ENCODE peak calls at places on chromosomes 7 and 10, in nine cellular contexts. U is PC-9; H is thoracic aorta; L is CD8-positive, alpha-beta T cell; I is CD4-positive, alpha-beta memory T cell; S is ovary; W is BJ; Q is choroid plexus epithelial cell; G is tibial artery. F is an unnamed sample.

GRCh38 chr7:15709978-15710377 is 23.5 kb upstream of the MEOX2 start:
- DNase-seq in U (no peak), H (no peak), L (no peak), I (no peak), S (no peak), W (no peak), Q (no peak), G (no peak), F (no peak)

GRCh38 chr10:21831986-21832735 is 171.4 kb downstream of the DNAJC1 start:
- DNase-seq in U (no peak), H (no peak), L (no peak), I (no peak), S (no peak), W (no peak), Q (peak), G (no peak), F (no peak)

GRCh38 chr7:1555813-1556540 is at the start of gene TMEM184A:
- DNase-seq in U (peak), H (no peak), L (peak), I (peak), S (peak), W (no peak), Q (no peak), G (no peak), F (no peak)

GRCh38 chr10:127577376-127577775 is 28.3 kb downstream of the NPS start:
- DNase-seq in U (no peak), H (no peak), L (no peak), I (no peak), S (no peak), W (no peak), Q (peak), G (no peak), F (no peak)

GRCh38 chr7:25953859-25954258 is 198.1 kb upstream of the NFE2L3 start:
- DNase-seq in U (no peak), H (no peak), L (no peak), I (no peak), S (no peak), W (no peak), Q (no peak), G (no peak), F (no peak)

GRCh38 chr10:34811968-34812514 is 3.1 kb downstream of the PARD3 start:
- DNase-seq in U (no peak), H (no peak), L (no peak), I (no peak), S (no peak), W (no peak), Q (peak), G (no peak), F (no peak)

GRCh38 chr10:86673216-86673826 is 5.0 kb downstream of the LDB3 start:
- DNase-seq in U (no peak), H (no peak), L (no peak), I (no peak), S (no peak), W (no peak), Q (no peak), G (no peak), F (no peak)

GRCh38 chr7:149881328-149882263 is 7.8 kb downstream of the ATP6V0E2 start:
- DNase-seq in U (no peak), H (no peak), L (no peak), I (no peak), S (no peak), W (no peak), Q (no peak), G (no peak), F (no peak)

GRCh38 chr7:14321947-14322346 is 332.5 kb upstream of the ETV1 start:
- DNase-seq in U (no peak), H (no peak), L (no peak), I (no peak), S (no peak), W (no peak), Q (no peak), G (no peak), F (no peak)

GRCh38 chr7:1532456-1533254 is 2.2 kb downstream of the MAFK start:
- DNase-seq in U (peak), H (peak), L (peak), I (peak), S (peak), W (peak), Q (peak), G (peak), F (peak)

GRCh38 chr7:128247108-128247507 is 6.0 kb downstream of the LEP start:
- DNase-seq in U (no peak), H (no peak), L (no peak), I (no peak), S (no peak), W (no peak), Q (no peak), G (no peak), F (no peak)

GRCh38 chr10:44512345-44513095 is 127.6 kb upstream of the CXCL12 start:
- DNase-seq in U (no peak), H (no peak), L (no peak), I (no peak), S (no peak), W (no peak), Q (no peak), G (no peak), F (no peak)

GRCh38 chr7:157961731-157962457 is 625.1 kb downstream of the DNAJB6 start:
- DNase-seq in U (no peak), H (no peak), L (no peak), I (no peak), S (no peak), W (no peak), Q (no peak), G (no peak), F (no peak)

GRCh38 chr7:107212719-107213118 is 43.9 kb downstream of the HBP1 start:
- DNase-seq in U (no peak), H (no peak), L (no peak), I (no peak), S (no peak), W (no peak), Q (no peak), G (no peak), F (no peak)

GRCh38 chr10:30057421-30057841 is 2.0 kb downstream of the JCAD start:
- DNase-seq in U (peak), H (no peak), L (no peak), I (no peak), S (no peak), W (no peak), Q (peak), G (no peak), F (no peak)

GRCh38 chr7:148763622-148764021 is 64.9 kb downstream of the CUL1 start:
- DNase-seq in U (no peak), H (no peak), L (no peak), I (no peak), S (no peak), W (no peak), Q (peak), G (no peak), F (no peak)

GRCh38 chr7:2803755-2804154 is 40.4 kb downstream of the GNA12 start:
- DNase-seq in U (no peak), H (no peak), L (no peak), I (no peak), S (no peak), W (no peak), Q (no peak), G (no peak), F (no peak)

GRCh38 chr7:108459922-108460551 is 3.8 kb upstream of the NRCAM start:
- DNase-seq in U (no peak), H (no peak), L (peak), I (no peak), S (no peak), W (no peak), Q (peak), G (no peak), F (no peak)

GRCh38 chr7:131802195-131802594 is 245.8 kb upstream of the PODXL start:
- DNase-seq in U (no peak), H (no peak), L (no peak), I (no peak), S (no peak), W (no peak), Q (no peak), G (no peak), F (no peak)

GRCh38 chr7:102098986-102099385 is 187.7 kb upstream of the SH2B2 start:
- DNase-seq in U (no peak), H (no peak), L (no peak), I (no peak), S (no peak), W (no peak), Q (no peak), G (peak), F (no peak)

GRCh38 chr10:21926949-21927348 is 76.6 kb downstream of the DNAJC1 start:
- DNase-seq in U (peak), H (no peak), L (no peak), I (no peak), S (no peak), W (peak), Q (peak), G (no peak), F (peak)

GRCh38 chr7:122006687-122007086 is 133.7 kb downstream of the PTPRZ1 start:
- DNase-seq in U (peak), H (no peak), L (no peak), I (no peak), S (no peak), W (no peak), Q (no peak), G (no peak), F (no peak)

GRCh38 chr7:18806177-18806576 is 310.6 kb downstream of the HDAC9 start:
- DNase-seq in U (no peak), H (no peak), L (no peak), I (no peak), S (no peak), W (no peak), Q (no peak), G (no peak), F (no peak)

GRCh38 chr7:132650498-132650897 is 74.2 kb upstream of the PLXNA4 start:
- DNase-seq in U (peak), H (no peak), L (no peak), I (no peak), S (no peak), W (peak), Q (peak), G (no peak), F (peak)

GRCh38 chr10:120041807-120042545 is 149.4 kb downstream of the SEC23IP start:
- DNase-seq in U (no peak), H (no peak), L (no peak), I (no peak), S (no peak), W (no peak), Q (no peak), G (no peak), F (no peak)

GRCh38 chr10:122375761-122376160 is 1.3 kb downstream of the PLEKHA1 start:
- DNase-seq in U (no peak), H (no peak), L (no peak), I (no peak), S (no peak), W (no peak), Q (no peak), G (no peak), F (no peak)

GRCh38 chr10:72248477-72249151 is 25.1 kb upstream of the DDIT4 start:
- DNase-seq in U (peak), H (peak), L (peak), I (peak), S (peak), W (no peak), Q (peak), G (peak), F (no peak)

GRCh38 chr7:65441010-65441409 is 67.4 kb downstream of the ZNF92 start:
- DNase-seq in U (no peak), H (no peak), L (no peak), I (no peak), S (no peak), W (peak), Q (peak), G (no peak), F (peak)

GRCh38 chr7:94295805-94296204 is 98.9 kb upstream of the COL1A2 start:
- DNase-seq in U (no peak), H (no peak), L (no peak), I (no peak), S (peak), W (peak), Q (peak), G (no peak), F (peak)

GRCh38 chr7:2892571-2892970 is 48.5 kb upstream of the GNA12 start:
- DNase-seq in U (no peak), H (no peak), L (no peak), I (no peak), S (no peak), W (no peak), Q (no peak), G (no peak), F (no peak)

GRCh38 chr7:95180-95862 is 97.0 kb upstream of the FAM20C start:
- DNase-seq in U (peak), H (no peak), L (no peak), I (no peak), S (no peak), W (no peak), Q (no peak), G (no peak), F (no peak)

GRCh38 chr10:124130198-124130597 is 36.8 kb upstream of the CHST15 start:
- DNase-seq in U (no peak), H (no peak), L (no peak), I (no peak), S (no peak), W (no peak), Q (no peak), G (no peak), F (no peak)

GRCh38 chr10:124127965-124128810 is 34.8 kb upstream of the CHST15 start:
- DNase-seq in U (no peak), H (no peak), L (no peak), I (no peak), S (no peak), W (no peak), Q (no peak), G (no peak), F (no peak)

GRCh38 chr10:124128811-124129145 is 35.4 kb upstream of the CHST15 start:
- DNase-seq in U (no peak), H (no peak), L (no peak), I (no peak), S (no peak), W (no peak), Q (no peak), G (no peak), F (no peak)

GRCh38 chr10:124131176-124131575 is 37.8 kb upstream of the CHST15 start:
- DNase-seq in U (no peak), H (no peak), L (no peak), I (no peak), S (no peak), W (no peak), Q (no peak), G (no peak), F (no peak)

DNA sequence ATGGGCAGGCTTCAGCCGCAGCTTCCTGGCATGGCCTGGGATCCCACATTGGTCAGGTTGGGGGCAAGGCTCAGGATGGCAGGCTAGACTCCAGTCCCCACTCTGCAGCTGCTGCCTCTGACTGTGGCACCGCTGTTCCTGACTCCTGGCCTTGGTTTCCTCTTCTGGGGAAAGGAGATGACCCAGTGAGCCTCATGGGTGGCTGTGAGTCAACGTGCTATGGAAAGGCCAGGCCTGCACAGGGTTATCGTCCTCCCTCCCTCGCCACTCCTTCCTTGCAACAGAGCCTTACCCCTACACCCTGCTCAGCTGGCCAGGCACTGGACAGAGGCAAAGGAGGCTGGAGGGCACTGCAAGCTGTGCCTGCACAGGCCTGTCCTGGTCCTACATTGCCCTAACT is 36.1 kb upstream of the CHST15 start:
- DNase-seq in U (no peak), H (no peak), L (no peak), I (no peak), S (no peak), W (no peak), Q (no peak), G (peak), F (no peak)
- H3K4me3 ChIP-seq in U (no peak), H (no peak), L (no peak), I (no peak), S (no peak), W (no peak), Q (no peak), G (no peak), F (no peak)

GRCh38 chr7:146639291-146639690 is 522.7 kb downstream of the CNTNAP2 start:
- DNase-seq in U (no peak), H (no peak), L (no peak), I (no peak), S (no peak), W (no peak), Q (no peak), G (no peak), F (no peak)

GRCh38 chr7:146636033-146636356 is 519.4 kb downstream of the CNTNAP2 start:
- DNase-seq in U (no peak), H (no peak), L (no peak), I (no peak), S (no peak), W (no peak), Q (no peak), G (no peak), F (no peak)

DNA sequence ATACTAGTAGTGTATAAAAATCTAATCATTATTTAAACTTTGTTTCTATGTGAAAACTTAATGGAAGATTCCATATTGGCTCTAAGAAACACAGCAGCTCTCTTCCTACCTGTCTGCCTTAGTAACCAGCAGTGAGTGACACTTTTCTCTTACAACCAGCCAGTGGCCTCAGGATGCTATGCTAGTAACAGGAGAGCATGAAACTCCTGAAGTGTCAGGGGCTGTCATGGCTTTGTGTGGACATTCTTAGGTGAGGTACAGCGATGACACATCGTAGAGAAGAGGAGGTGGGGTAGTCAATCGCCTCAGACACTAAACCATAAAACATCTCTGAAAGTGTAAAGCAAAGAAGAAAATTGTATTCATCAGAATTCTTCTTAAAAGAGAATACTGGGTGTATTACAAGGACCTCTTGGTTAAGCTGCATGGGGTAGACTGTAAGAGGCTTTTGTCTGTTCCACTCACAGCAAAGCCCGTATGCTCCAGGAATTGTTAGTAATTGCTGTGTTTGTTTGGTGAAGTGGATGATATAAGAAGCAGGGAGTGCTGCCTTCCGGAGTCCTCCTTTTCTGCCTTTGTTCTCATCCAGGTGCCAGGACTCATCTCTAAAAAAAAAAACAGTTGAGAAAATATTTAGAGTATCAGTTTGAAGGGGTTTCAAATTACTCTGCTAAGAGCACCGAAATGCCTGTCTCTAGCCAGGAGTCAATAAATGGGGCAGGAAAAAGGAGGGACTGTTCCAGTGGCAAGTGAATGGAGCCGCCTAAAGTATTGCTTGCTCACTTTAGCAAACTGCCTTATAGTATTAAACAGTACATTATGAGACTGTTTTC is 518.8 kb downstream of the CNTNAP2 start:
- DNase-seq in U (no peak), H (no peak), L (no peak), I (no peak), S (no peak), W (no peak), Q (no peak), G (no peak), F (no peak)
- H3K4me3 ChIP-seq in U (no peak), H (no peak), L (no peak), I (no peak), S (no peak), W (no peak), Q (no peak), G (no peak), F (no peak)

DNA sequence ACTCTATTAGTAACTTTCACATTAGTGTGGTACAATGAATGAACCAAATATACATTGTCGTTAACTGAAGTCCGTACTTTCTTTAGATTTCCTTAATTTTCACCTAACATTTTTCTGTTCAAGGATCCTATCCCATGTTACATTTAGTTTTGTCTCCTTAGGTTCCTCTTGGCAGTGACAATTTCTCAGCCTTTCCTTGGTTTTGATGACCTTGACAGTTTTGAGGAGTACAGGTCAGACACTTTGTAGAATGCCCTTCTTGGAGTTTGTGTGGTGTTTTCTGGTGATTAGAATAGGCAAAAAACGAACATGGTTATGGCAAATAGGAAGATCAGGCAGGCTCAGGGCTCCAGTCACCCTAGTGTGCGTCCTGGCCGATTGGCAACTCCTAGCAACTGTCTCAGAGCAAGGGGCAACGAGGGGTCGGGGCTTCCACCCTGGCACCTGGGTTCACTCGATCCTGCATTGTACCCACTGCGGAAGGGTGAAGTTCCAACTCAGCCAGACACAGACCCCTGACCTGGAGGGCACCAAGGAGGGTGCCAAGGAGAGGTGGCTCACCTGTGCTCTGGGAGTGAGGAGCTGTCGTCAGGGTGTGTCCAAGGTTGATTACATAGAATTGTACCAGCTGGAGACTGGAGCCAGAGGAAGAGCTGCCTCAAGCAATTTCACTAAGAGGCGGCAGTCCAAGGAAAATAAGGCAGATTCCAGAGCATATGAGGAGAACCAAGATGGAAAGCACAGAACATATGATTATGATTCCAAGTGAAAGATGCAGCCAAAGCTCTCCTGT is 37.4 kb downstream of the PAPSS2 start:
- DNase-seq in U (no peak), H (no peak), L (no peak), I (no peak), S (no peak), W (no peak), Q (no peak), G (no peak), F (no peak)
- H3K4me3 ChIP-seq in U (no peak), H (no peak), L (no peak), I (no peak), S (no peak), W (no peak), Q (no peak), G (no peak), F (no peak)

DNA sequence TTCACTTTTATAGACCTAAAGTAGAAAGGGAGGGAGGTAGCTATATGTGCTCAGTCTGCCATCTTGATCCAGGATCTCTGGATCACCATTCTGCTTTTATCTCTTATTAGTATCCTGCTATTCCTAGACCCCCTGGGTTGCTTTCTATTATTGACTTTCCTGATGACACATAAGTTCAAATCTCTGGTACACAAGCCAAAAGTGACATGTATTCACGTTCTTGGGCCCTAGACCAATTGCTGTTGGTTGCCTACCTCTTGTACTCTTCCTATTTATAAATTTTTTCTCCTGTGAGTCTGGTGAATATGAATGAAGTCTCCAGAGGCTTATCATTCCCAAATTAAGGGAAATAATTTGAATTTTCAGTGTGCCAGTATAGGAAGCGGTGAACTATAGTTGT is 56.9 kb downstream of the DNMBP start:
- DNase-seq in U (no peak), H (no peak), L (no peak), I (no peak), S (no peak), W (no peak), Q (no peak), G (no peak), F (no peak)
- H3K4me3 ChIP-seq in U (no peak), H (no peak), L (no peak), I (no peak), S (no peak), W (no peak), Q (no peak), G (no peak), F (no peak)